ENCODE peak calls at places on chromosomes 13 and 19, in seven cellular contexts. Y is stimulated activated CD4-positive, alpha-beta T cell treated with anti-CD3 and anti-CD28 coated beads, Interleukin-15, amount 100 ng/mL, for 24 hours; X is adrenal gland; L is GM12865; T is NCI-H2171 treated with DMSO at 0.1 percent for 48 hours; U is activated T-cell treated with anti-CD3 and anti-CD28 coated beads for 1 hour; N is GM03348. M is an unnamed sample.

GRCh38 chr19:2775556-2776430 is 7.3 kb downstream of the SGTA start:
- DNase-seq in Y (peak), X (peak), L (no peak), T (no peak), U (peak), N (no peak), M (peak)

GRCh38 chr13:99265823-99266426 is 7.7 kb upstream of the GPR18 start:
- DNase-seq in Y (no peak), X (no peak), L (peak), T (peak), U (no peak), N (peak), M (no peak)

GRCh38 chr13:93004919-93005318 is 221.7 kb upstream of the GPC6 start:
- DNase-seq in Y (no peak), X (no peak), L (no peak), T (no peak), U (no peak), N (no peak), M (no peak)

GRCh38 chr13:98542568-98543379 is 34.1 kb downstream of the STK24 start:
- DNase-seq in Y (peak), X (no peak), L (peak), T (no peak), U (no peak), N (no peak), M (no peak)

GRCh38 chr13:41332829-41333228 is 21.8 kb downstream of the NAA16 start:
- DNase-seq in Y (no peak), X (no peak), L (no peak), T (no peak), U (no peak), N (no peak), M (no peak)

GRCh38 chr19:41957838-41958366 is 1.2 kb downstream of the RABAC1 start:
- DNase-seq in Y (peak), X (peak), L (peak), T (peak), U (no peak), N (peak), M (peak)

GRCh38 chr19:16078311-16078758 is 2.0 kb downstream of the TPM4 start:
- DNase-seq in Y (peak), X (no peak), L (peak), T (no peak), U (no peak), N (peak), M (peak)

GRCh38 chr19:32220951-32221350 is 124.5 kb upstream of the ZNF507 start:
- DNase-seq in Y (no peak), X (no peak), L (no peak), T (no peak), U (no peak), N (no peak), M (no peak)

GRCh38 chr19:16969127-16969526 is 57.5 kb downstream of the CPAMD8 start:
- DNase-seq in Y (no peak), X (no peak), L (peak), T (peak), U (no peak), N (no peak), M (no peak)

GRCh38 chr13:46736568-46736967 is 60.4 kb downstream of the ESD start:
- DNase-seq in Y (no peak), X (no peak), L (no peak), T (no peak), U (no peak), N (no peak), M (no peak)

GRCh38 chr19:39540333-39540673 is 342 bp upstream of the EID2 start:
- DNase-seq in Y (no peak), X (no peak), L (no peak), T (no peak), U (no peak), N (no peak), M (no peak)

GRCh38 chr19:3708207-3708931 is at the start of gene TJP3:
- DNase-seq in Y (no peak), X (peak), L (no peak), T (no peak), U (no peak), N (peak), M (no peak)

GRCh38 chr13:76641056-76641455 is 245.1 kb downstream of the KCTD12 start:
- DNase-seq in Y (no peak), X (no peak), L (no peak), T (peak), U (no peak), N (no peak), M (no peak)

GRCh38 chr19:51122112-51122981 is 2.4 kb upstream of the SIGLEC9 start:
- DNase-seq in Y (no peak), X (no peak), L (no peak), T (no peak), U (no peak), N (no peak), M (no peak)

GRCh38 chr13:93361703-93362102 is 135.1 kb downstream of the GPC6 start:
- DNase-seq in Y (no peak), X (no peak), L (no peak), T (no peak), U (no peak), N (no peak), M (no peak)

GRCh38 chr13:45792827-45793303 is 58.7 kb downstream of the SIAH3 start:
- DNase-seq in Y (no peak), X (no peak), L (no peak), T (no peak), U (no peak), N (no peak), M (no peak)

GRCh38 chr13:79867248-79867647 is 386.3 kb downstream of the NDFIP2 start:
- DNase-seq in Y (no peak), X (no peak), L (no peak), T (no peak), U (no peak), N (peak), M (no peak)

M was measured in activated naive CD8-positive, alpha-beta T cell treated with anti-CD3 and anti-CD28 coated beads, Interleukin-2, amount 50 U/mL, for 24 hours.